ENCODE peak calls at places on chromosomes 4 and X, in nine cellular contexts. One of them, this sample, is unnamed.

GRCh38 chr4:134219043-134219442 is 17.5 kb upstream of the PABPC4L start:
- DNase-seq in GM23338: peak; percentile 5
- DNase-seq in OCI-LY7: no peak
- DNase-seq in mammary epithelial cell: no peak
- DNase-seq in bronchial epithelial cell: no peak
- DNase-seq in pancreas: no peak
- DNase-seq in cardiac muscle cell: no peak
- DNase-seq in ovary: no peak
- DNase-seq in osteocyte: no peak
- DNase-seq in this sample: no peak

GRCh38 chrX:102712967-102713677 is 874 bp downstream of the GPRASP2 start:
- DNase-seq in mammary epithelial cell: peak; percentile 40
- DNase-seq in cardiac muscle cell: peak; percentile 71
- DNase-seq in pancreas: peak; percentile 67
- DNase-seq in osteocyte: no peak
- DNase-seq in GM23338: peak; percentile 64
- DNase-seq in OCI-LY7: no peak
- DNase-seq in ovary: peak; percentile 79
- DNase-seq in bronchial epithelial cell: peak; percentile 34
- DNase-seq in this sample: peak; percentile 26

GRCh38 chr4:42636591-42636990 is 20.3 kb downstream of the ATP8A1 start:
- DNase-seq in bronchial epithelial cell: no peak
- DNase-seq in cardiac muscle cell: no peak
- DNase-seq in OCI-LY7: no peak
- DNase-seq in osteocyte: no peak
- DNase-seq in GM23338: no peak
- DNase-seq in ovary: no peak
- DNase-seq in mammary epithelial cell: no peak
- DNase-seq in pancreas: no peak
- DNase-seq in this sample: no peak

GRCh38 chr4:79682801-79683217 is 274.8 kb upstream of the GK2 start:
- DNase-seq in ovary: no peak
- DNase-seq in pancreas: no peak
- DNase-seq in cardiac muscle cell: no peak
- DNase-seq in bronchial epithelial cell: no peak
- DNase-seq in mammary epithelial cell: no peak
- DNase-seq in osteocyte: no peak
- DNase-seq in GM23338: no peak
- DNase-seq in OCI-LY7: no peak
- DNase-seq in this sample: no peak

GRCh38 chr4:183600189-183600685 is 58.7 kb downstream of the RWDD4 start:
- DNase-seq in GM23338: peak; percentile 75
- DNase-seq in pancreas: no peak
- DNase-seq in osteocyte: no peak
- DNase-seq in mammary epithelial cell: no peak
- DNase-seq in cardiac muscle cell: peak; percentile 18
- DNase-seq in bronchial epithelial cell: no peak
- DNase-seq in ovary: no peak
- DNase-seq in OCI-LY7: peak; percentile 21
- DNase-seq in this sample: no peak

GRCh38 chrX:154710309-154710708 is 40.6 kb downstream of the GAB3 start:
- DNase-seq in ovary: no peak
- DNase-seq in mammary epithelial cell: no peak
- DNase-seq in cardiac muscle cell: no peak
- DNase-seq in bronchial epithelial cell: no peak
- DNase-seq in GM23338: peak; percentile 20
- DNase-seq in pancreas: no peak
- DNase-seq in osteocyte: no peak
- DNase-seq in OCI-LY7: no peak
- DNase-seq in this sample: no peak

GRCh38 chr4:140686799-140687198 is 69.4 kb downstream of the TBC1D9 start:
- DNase-seq in OCI-LY7: no peak
- DNase-seq in bronchial epithelial cell: no peak
- DNase-seq in GM23338: no peak
- DNase-seq in ovary: no peak
- DNase-seq in mammary epithelial cell: no peak
- DNase-seq in pancreas: no peak
- DNase-seq in osteocyte: no peak
- DNase-seq in cardiac muscle cell: no peak
- DNase-seq in this sample: no peak

GRCh38 chr4:77007358-77008230 is 58.0 kb downstream of the SEPTIN11 start:
- DNase-seq in OCI-LY7: no peak
- DNase-seq in pancreas: no peak
- DNase-seq in mammary epithelial cell: peak; percentile 64
- DNase-seq in GM23338: peak; percentile 52
- DNase-seq in osteocyte: no peak
- DNase-seq in bronchial epithelial cell: peak; percentile 72
- DNase-seq in ovary: no peak
- DNase-seq in cardiac muscle cell: peak; percentile 94
- DNase-seq in this sample: no peak

GRCh38 chr4:117987464-117987863 is 46.8 kb upstream of the NDST3 start:
- DNase-seq in ovary: no peak
- DNase-seq in mammary epithelial cell: no peak
- DNase-seq in OCI-LY7: no peak
- DNase-seq in GM23338: no peak
- DNase-seq in cardiac muscle cell: peak; percentile 4
- DNase-seq in osteocyte: no peak
- DNase-seq in bronchial epithelial cell: no peak
- DNase-seq in pancreas: no peak
- DNase-seq in this sample: no peak

GRCh38 chr4:103443324-103443723 is 245.2 kb upstream of the CENPE start:
- DNase-seq in osteocyte: no peak
- DNase-seq in cardiac muscle cell: no peak
- DNase-seq in mammary epithelial cell: peak; percentile 35
- DNase-seq in bronchial epithelial cell: peak; percentile 77
- DNase-seq in OCI-LY7: no peak
- DNase-seq in ovary: no peak
- DNase-seq in GM23338: no peak
- DNase-seq in pancreas: no peak
- DNase-seq in this sample: no peak

GRCh38 chr4:84530449-84530848 is 31.4 kb upstream of the NKX6-1 start:
- DNase-seq in OCI-LY7: no peak
- DNase-seq in GM23338: no peak
- DNase-seq in cardiac muscle cell: peak; percentile 56
- DNase-seq in ovary: no peak
- DNase-seq in pancreas: no peak
- DNase-seq in bronchial epithelial cell: no peak
- DNase-seq in osteocyte: no peak
- DNase-seq in mammary epithelial cell: no peak
- DNase-seq in this sample: no peak

GRCh38 chrX:2485460-2485753 is 15.4 kb downstream of the DHRSX start:
- DNase-seq in bronchial epithelial cell: no peak
- DNase-seq in GM23338: peak; percentile 58
- DNase-seq in cardiac muscle cell: peak; percentile 17
- DNase-seq in mammary epithelial cell: no peak
- DNase-seq in ovary: no peak
- DNase-seq in pancreas: no peak
- DNase-seq in OCI-LY7: no peak
- DNase-seq in osteocyte: no peak
- DNase-seq in this sample: no peak

GRCh38 chr4:137705171-137705783 is 173.0 kb upstream of the PCDH18 start:
- DNase-seq in cardiac muscle cell: peak; percentile 96
- DNase-seq in bronchial epithelial cell: peak; percentile 10
- DNase-seq in OCI-LY7: no peak
- DNase-seq in pancreas: no peak
- DNase-seq in ovary: no peak
- DNase-seq in GM23338: no peak
- DNase-seq in mammary epithelial cell: no peak
- DNase-seq in osteocyte: no peak
- DNase-seq in this sample: no peak

GRCh38 chr4:3462790-3463415 is at the start of gene DOK7:
- DNase-seq in pancreas: peak; percentile 65
- DNase-seq in cardiac muscle cell: no peak
- DNase-seq in mammary epithelial cell: no peak
- DNase-seq in osteocyte: no peak
- DNase-seq in GM23338: peak; percentile 63
- DNase-seq in OCI-LY7: no peak
- DNase-seq in ovary: no peak
- DNase-seq in bronchial epithelial cell: no peak
- DNase-seq in this sample: no peak

GRCh38 chr4:168797176-168797575 is 212.9 kb downstream of the CBR4 start:
- DNase-seq in mammary epithelial cell: peak; percentile 84
- DNase-seq in GM23338: no peak
- DNase-seq in cardiac muscle cell: peak; percentile 79
- DNase-seq in bronchial epithelial cell: peak; percentile 99
- DNase-seq in osteocyte: no peak
- DNase-seq in ovary: no peak
- DNase-seq in pancreas: no peak
- DNase-seq in OCI-LY7: no peak
- DNase-seq in this sample: no peak

GRCh38 chrX:110491846-110492620 is 133.4 kb downstream of the RTL9 start:
- DNase-seq in mammary epithelial cell: no peak
- DNase-seq in pancreas: no peak
- DNase-seq in osteocyte: no peak
- DNase-seq in cardiac muscle cell: no peak
- DNase-seq in OCI-LY7: no peak
- DNase-seq in ovary: no peak
- DNase-seq in GM23338: no peak
- DNase-seq in bronchial epithelial cell: no peak
- DNase-seq in this sample: no peak

GRCh38 chr4:154551872-154552686 is 1.9 kb upstream of the PLRG1 start:
- DNase-seq in osteocyte: no peak
- DNase-seq in mammary epithelial cell: peak; percentile 61
- DNase-seq in bronchial epithelial cell: peak; percentile 74
- DNase-seq in ovary: peak; percentile 70
- DNase-seq in GM23338: peak; percentile 71
- DNase-seq in OCI-LY7: peak; percentile 74
- DNase-seq in cardiac muscle cell: peak; percentile 87
- DNase-seq in pancreas: peak; percentile 68
- DNase-seq in this sample: peak; percentile 56
- TF ChIP-seq CTCF in osteocyte: peak; percentile 89
- TF ChIP-seq CTCF in mammary epithelial cell: peak; percentile 86
- TF ChIP-seq CTCF in bronchial epithelial cell: peak; percentile 69
- TF ChIP-seq CTCF in ovary: peak; percentile 51
- TF ChIP-seq CTCF in GM23338: peak; percentile 89
- TF ChIP-seq CTCF in OCI-LY7: peak; percentile 95
- TF ChIP-seq CTCF in cardiac muscle cell: peak; percentile 81
- TF ChIP-seq CTCF in pancreas: peak; percentile 18
- TF ChIP-seq CTCF in this sample: peak; percentile 75

GRCh38 chrX:24495700-24496099 is 30.6 kb downstream of the PDK3 start:
- DNase-seq in mammary epithelial cell: no peak
- DNase-seq in pancreas: no peak
- DNase-seq in bronchial epithelial cell: no peak
- DNase-seq in ovary: no peak
- DNase-seq in osteocyte: no peak
- DNase-seq in cardiac muscle cell: no peak
- DNase-seq in OCI-LY7: no peak
- DNase-seq in GM23338: no peak
- DNase-seq in this sample: no peak

GRCh38 chrX:24498975-24499374 is 33.9 kb downstream of the PDK3 start:
- DNase-seq in mammary epithelial cell: peak; percentile 25
- DNase-seq in OCI-LY7: peak; percentile 37
- DNase-seq in pancreas: no peak
- DNase-seq in bronchial epithelial cell: peak; percentile 45
- DNase-seq in GM23338: peak; percentile 11
- DNase-seq in ovary: no peak
- DNase-seq in cardiac muscle cell: peak; percentile 14
- DNase-seq in osteocyte: no peak
- DNase-seq in this sample: peak; percentile 31

GRCh38 chrX:24494544-24495113 is 29.5 kb downstream of the PDK3 start:
- DNase-seq in GM23338: no peak
- DNase-seq in osteocyte: no peak
- DNase-seq in mammary epithelial cell: peak; percentile 81
- DNase-seq in ovary: no peak
- DNase-seq in pancreas: peak; percentile 42
- DNase-seq in OCI-LY7: no peak
- DNase-seq in cardiac muscle cell: peak; percentile 84
- DNase-seq in bronchial epithelial cell: peak; percentile 89
- DNase-seq in this sample: no peak

GRCh38 chrX:24493740-24494543 is 28.9 kb downstream of the PDK3 start:
- DNase-seq in cardiac muscle cell: no peak
- DNase-seq in OCI-LY7: no peak
- DNase-seq in mammary epithelial cell: no peak
- DNase-seq in bronchial epithelial cell: peak; percentile 33
- DNase-seq in osteocyte: no peak
- DNase-seq in pancreas: no peak
- DNase-seq in GM23338: peak; percentile 43
- DNase-seq in ovary: no peak
- DNase-seq in this sample: no peak

GRCh38 chrX:24498181-24498580 is 33.1 kb downstream of the PDK3 start:
- DNase-seq in cardiac muscle cell: peak; percentile 30
- DNase-seq in osteocyte: no peak
- DNase-seq in ovary: no peak
- DNase-seq in pancreas: no peak
- DNase-seq in mammary epithelial cell: no peak
- DNase-seq in OCI-LY7: no peak
- DNase-seq in bronchial epithelial cell: no peak
- DNase-seq in GM23338: peak; percentile 10
- DNase-seq in this sample: no peak
- TF ChIP-seq CTCF in cardiac muscle cell: peak; percentile 29
- TF ChIP-seq CTCF in osteocyte: peak; percentile 38
- TF ChIP-seq CTCF in ovary: peak; percentile 16
- TF ChIP-seq CTCF in pancreas: no peak
- TF ChIP-seq CTCF in mammary epithelial cell: peak; percentile 38
- TF ChIP-seq CTCF in OCI-LY7: peak; percentile 29
- TF ChIP-seq CTCF in bronchial epithelial cell: peak; percentile 17
- TF ChIP-seq CTCF in GM23338: peak; percentile 47
- TF ChIP-seq CTCF in this sample: no peak

GRCh38 chr4:85968945-85969830 is 390.7 kb downstream of the MAPK10 start:
- DNase-seq in osteocyte: no peak
- DNase-seq in ovary: no peak
- DNase-seq in GM23338: peak; percentile 73
- DNase-seq in cardiac muscle cell: peak; percentile 77
- DNase-seq in mammary epithelial cell: peak; percentile 36
- DNase-seq in pancreas: no peak
- DNase-seq in bronchial epithelial cell: peak; percentile 57
- DNase-seq in OCI-LY7: peak; percentile 49
- DNase-seq in this sample: peak; percentile 25
- TF ChIP-seq CTCF in osteocyte: peak; percentile 75
- TF ChIP-seq CTCF in ovary: peak; percentile 28
- TF ChIP-seq CTCF in GM23338: peak; percentile 66
- TF ChIP-seq CTCF in cardiac muscle cell: peak; percentile 52
- TF ChIP-seq CTCF in mammary epithelial cell: peak; percentile 66
- TF ChIP-seq CTCF in pancreas: no peak
- TF ChIP-seq CTCF in bronchial epithelial cell: peak; percentile 47
- TF ChIP-seq CTCF in OCI-LY7: peak; percentile 85
- TF ChIP-seq CTCF in this sample: peak; percentile 41

GRCh38 chrX:84909151-84909550 is 94.5 kb upstream of the APOOL start:
- DNase-seq in mammary epithelial cell: no peak
- DNase-seq in OCI-LY7: no peak
- DNase-seq in bronchial epithelial cell: peak; percentile 1
- DNase-seq in osteocyte: no peak
- DNase-seq in pancreas: no peak
- DNase-seq in cardiac muscle cell: no peak
- DNase-seq in ovary: no peak
- DNase-seq in GM23338: no peak
- DNase-seq in this sample: no peak

DNA sequence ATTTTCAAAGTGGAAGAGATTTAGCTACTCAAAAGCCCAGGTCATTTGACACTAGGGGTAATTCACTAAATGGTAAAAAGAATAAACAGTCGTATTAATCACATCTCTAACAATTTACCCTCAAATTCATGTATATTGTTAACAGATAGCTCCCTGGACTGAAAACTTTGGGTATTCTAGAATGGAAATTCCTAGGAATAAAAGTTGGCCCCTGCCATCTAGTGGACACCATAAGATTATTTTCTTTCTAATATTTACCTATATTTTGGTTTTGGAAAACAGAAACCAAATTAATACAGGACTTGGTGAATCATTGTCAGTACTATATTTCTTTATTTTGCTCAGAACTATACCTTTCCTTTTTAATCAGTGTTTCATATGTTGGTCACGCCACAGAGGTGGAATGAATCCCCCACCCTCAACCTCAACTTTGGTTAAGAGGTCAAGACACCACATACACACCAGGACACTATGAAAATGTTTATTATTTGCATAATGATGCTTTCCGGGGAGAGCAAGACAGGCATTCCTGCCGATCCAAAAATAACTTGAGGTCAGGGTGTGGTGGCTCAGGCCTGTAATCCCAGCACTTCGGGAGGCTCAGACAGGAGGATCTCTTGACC is 96.2 kb upstream of the APOOL start:
- DNase-seq in mammary epithelial cell: peak; percentile 9
- DNase-seq in cardiac muscle cell: peak; percentile 0
- DNase-seq in ovary: no peak
- DNase-seq in GM23338: peak; percentile 42
- DNase-seq in pancreas: no peak
- DNase-seq in bronchial epithelial cell: peak; percentile 4
- DNase-seq in OCI-LY7: peak; percentile 0
- DNase-seq in osteocyte: no peak
- DNase-seq in this sample: no peak
- TF ChIP-seq CTCF in mammary epithelial cell: peak; percentile 41
- TF ChIP-seq CTCF in cardiac muscle cell: no peak
- TF ChIP-seq CTCF in ovary: no peak
- TF ChIP-seq CTCF in GM23338: no peak
- TF ChIP-seq CTCF in pancreas: no peak
- TF ChIP-seq CTCF in bronchial epithelial cell: no peak
- TF ChIP-seq CTCF in OCI-LY7: peak; percentile 58
- TF ChIP-seq CTCF in osteocyte: peak; percentile 39
- TF ChIP-seq CTCF in this sample: no peak